ENCODE peak calls at places on chromosomes 6 and 20, in ten cellular contexts. One of them, this sample, is unnamed.
A peak's percentile ranks its signal among the peaks of the same experiment; 100 is the strongest.

GRCh38 chr6:84791233-84791632 is 26.8 kb upstream of the TBX18 start:
- DNase-seq in heart right ventricle: no peak
- DNase-seq in stimulated activated naive B cell treated with anti-CD40 and anti-IgM and Interleukin-4, amounts not matched to agents 10 μg/mL and 1 μg/mL and 100 μg/mL, for 72 hours: no peak
- DNase-seq in fibroblast of the conjunctiva: no peak
- DNase-seq in effector CD8-positive, alpha-beta T cell: no peak
- DNase-seq in T follicular helper cell: no peak
- DNase-seq in kidney glomerular epithelial cell: no peak
- DNase-seq in astrocyte of the cerebellum: no peak
- DNase-seq in naive thymus-derived CD8-positive, alpha-beta T cell: no peak
- DNase-seq in stimulated activated CD4-positive, alpha-beta T cell treated with anti-CD3 and anti-CD28 coated beads, TNF-alpha, amount 100 ng/mL, for 48 hours: no peak
- DNase-seq in this sample: no peak

GRCh38 chr20:5638023-5638422 is 112.2 kb upstream of the SHLD1 start:
- DNase-seq in kidney glomerular epithelial cell: no peak
- DNase-seq in astrocyte of the cerebellum: no peak
- DNase-seq in heart right ventricle: no peak
- DNase-seq in stimulated activated naive B cell treated with anti-CD40 and anti-IgM and Interleukin-4, amounts not matched to agents 10 μg/mL and 1 μg/mL and 100 μg/mL, for 72 hours: no peak
- DNase-seq in stimulated activated CD4-positive, alpha-beta T cell treated with anti-CD3 and anti-CD28 coated beads, TNF-alpha, amount 100 ng/mL, for 48 hours: no peak
- DNase-seq in naive thymus-derived CD8-positive, alpha-beta T cell: no peak
- DNase-seq in T follicular helper cell: no peak
- DNase-seq in effector CD8-positive, alpha-beta T cell: no peak
- DNase-seq in fibroblast of the conjunctiva: no peak
- DNase-seq in this sample: no peak

GRCh38 chr20:14992961-14993360 is 655.5 kb upstream of the FLRT3 start:
- DNase-seq in heart right ventricle: no peak
- DNase-seq in kidney glomerular epithelial cell: no peak
- DNase-seq in naive thymus-derived CD8-positive, alpha-beta T cell: no peak
- DNase-seq in fibroblast of the conjunctiva: peak; percentile 36
- DNase-seq in effector CD8-positive, alpha-beta T cell: no peak
- DNase-seq in astrocyte of the cerebellum: no peak
- DNase-seq in stimulated activated naive B cell treated with anti-CD40 and anti-IgM and Interleukin-4, amounts not matched to agents 10 μg/mL and 1 μg/mL and 100 μg/mL, for 72 hours: no peak
- DNase-seq in T follicular helper cell: no peak
- DNase-seq in stimulated activated CD4-positive, alpha-beta T cell treated with anti-CD3 and anti-CD28 coated beads, TNF-alpha, amount 100 ng/mL, for 48 hours: no peak
- DNase-seq in this sample: no peak

GRCh38 chr6:169266746-169267629 is 13.3 kb upstream of the THBS2 start:
- DNase-seq in T follicular helper cell: no peak
- DNase-seq in effector CD8-positive, alpha-beta T cell: no peak
- DNase-seq in astrocyte of the cerebellum: no peak
- DNase-seq in heart right ventricle: no peak
- DNase-seq in stimulated activated naive B cell treated with anti-CD40 and anti-IgM and Interleukin-4, amounts not matched to agents 10 μg/mL and 1 μg/mL and 100 μg/mL, for 72 hours: no peak
- DNase-seq in kidney glomerular epithelial cell: no peak
- DNase-seq in naive thymus-derived CD8-positive, alpha-beta T cell: no peak
- DNase-seq in fibroblast of the conjunctiva: no peak
- DNase-seq in stimulated activated CD4-positive, alpha-beta T cell treated with anti-CD3 and anti-CD28 coated beads, TNF-alpha, amount 100 ng/mL, for 48 hours: no peak
- DNase-seq in this sample: no peak

GRCh38 chr6:82114748-82115147 is 132.8 kb downstream of the IBTK start:
- DNase-seq in T follicular helper cell: no peak
- DNase-seq in kidney glomerular epithelial cell: no peak
- DNase-seq in fibroblast of the conjunctiva: no peak
- DNase-seq in astrocyte of the cerebellum: no peak
- DNase-seq in naive thymus-derived CD8-positive, alpha-beta T cell: no peak
- DNase-seq in stimulated activated CD4-positive, alpha-beta T cell treated with anti-CD3 and anti-CD28 coated beads, TNF-alpha, amount 100 ng/mL, for 48 hours: no peak
- DNase-seq in heart right ventricle: no peak
- DNase-seq in stimulated activated naive B cell treated with anti-CD40 and anti-IgM and Interleukin-4, amounts not matched to agents 10 μg/mL and 1 μg/mL and 100 μg/mL, for 72 hours: no peak
- DNase-seq in effector CD8-positive, alpha-beta T cell: no peak
- DNase-seq in this sample: no peak

GRCh38 chr6:4805553-4806307 is 29.5 kb downstream of the CDYL start:
- DNase-seq in astrocyte of the cerebellum: no peak
- DNase-seq in effector CD8-positive, alpha-beta T cell: no peak
- DNase-seq in T follicular helper cell: no peak
- DNase-seq in stimulated activated naive B cell treated with anti-CD40 and anti-IgM and Interleukin-4, amounts not matched to agents 10 μg/mL and 1 μg/mL and 100 μg/mL, for 72 hours: no peak
- DNase-seq in naive thymus-derived CD8-positive, alpha-beta T cell: no peak
- DNase-seq in fibroblast of the conjunctiva: no peak
- DNase-seq in stimulated activated CD4-positive, alpha-beta T cell treated with anti-CD3 and anti-CD28 coated beads, TNF-alpha, amount 100 ng/mL, for 48 hours: no peak
- DNase-seq in kidney glomerular epithelial cell: peak; percentile 45
- DNase-seq in heart right ventricle: peak; percentile 40
- DNase-seq in this sample: peak; percentile 46

GRCh38 chr6:15993716-15994228 is 135.1 kb upstream of the MYLIP start:
- DNase-seq in naive thymus-derived CD8-positive, alpha-beta T cell: no peak
- DNase-seq in kidney glomerular epithelial cell: no peak
- DNase-seq in fibroblast of the conjunctiva: no peak
- DNase-seq in effector CD8-positive, alpha-beta T cell: no peak
- DNase-seq in heart right ventricle: no peak
- DNase-seq in stimulated activated naive B cell treated with anti-CD40 and anti-IgM and Interleukin-4, amounts not matched to agents 10 μg/mL and 1 μg/mL and 100 μg/mL, for 72 hours: no peak
- DNase-seq in T follicular helper cell: no peak
- DNase-seq in stimulated activated CD4-positive, alpha-beta T cell treated with anti-CD3 and anti-CD28 coated beads, TNF-alpha, amount 100 ng/mL, for 48 hours: no peak
- DNase-seq in astrocyte of the cerebellum: no peak
- DNase-seq in this sample: peak; percentile 75

GRCh38 chr6:111874030-111874425 is 776 bp upstream of the FYN start:
- DNase-seq in effector CD8-positive, alpha-beta T cell: peak; percentile 56
- DNase-seq in kidney glomerular epithelial cell: no peak
- DNase-seq in fibroblast of the conjunctiva: no peak
- DNase-seq in T follicular helper cell: peak; percentile 61
- DNase-seq in stimulated activated naive B cell treated with anti-CD40 and anti-IgM and Interleukin-4, amounts not matched to agents 10 μg/mL and 1 μg/mL and 100 μg/mL, for 72 hours: peak; percentile 12
- DNase-seq in astrocyte of the cerebellum: no peak
- DNase-seq in naive thymus-derived CD8-positive, alpha-beta T cell: peak; percentile 75
- DNase-seq in heart right ventricle: no peak
- DNase-seq in stimulated activated CD4-positive, alpha-beta T cell treated with anti-CD3 and anti-CD28 coated beads, TNF-alpha, amount 100 ng/mL, for 48 hours: peak; percentile 77
- DNase-seq in this sample: no peak

GRCh38 chr6:111573118-111573883 is 32.4 kb downstream of the TRAF3IP2 start:
- DNase-seq in stimulated activated naive B cell treated with anti-CD40 and anti-IgM and Interleukin-4, amounts not matched to agents 10 μg/mL and 1 μg/mL and 100 μg/mL, for 72 hours: no peak
- DNase-seq in effector CD8-positive, alpha-beta T cell: no peak
- DNase-seq in heart right ventricle: no peak
- DNase-seq in T follicular helper cell: no peak
- DNase-seq in fibroblast of the conjunctiva: no peak
- DNase-seq in naive thymus-derived CD8-positive, alpha-beta T cell: no peak
- DNase-seq in astrocyte of the cerebellum: peak; percentile 56
- DNase-seq in stimulated activated CD4-positive, alpha-beta T cell treated with anti-CD3 and anti-CD28 coated beads, TNF-alpha, amount 100 ng/mL, for 48 hours: no peak
- DNase-seq in kidney glomerular epithelial cell: peak; percentile 21
- DNase-seq in this sample: no peak

GRCh38 chr6:27720607-27721580 is 191.3 kb downstream of the OR2B2 start:
- DNase-seq in stimulated activated naive B cell treated with anti-CD40 and anti-IgM and Interleukin-4, amounts not matched to agents 10 μg/mL and 1 μg/mL and 100 μg/mL, for 72 hours: no peak
- DNase-seq in stimulated activated CD4-positive, alpha-beta T cell treated with anti-CD3 and anti-CD28 coated beads, TNF-alpha, amount 100 ng/mL, for 48 hours: no peak
- DNase-seq in heart right ventricle: no peak
- DNase-seq in naive thymus-derived CD8-positive, alpha-beta T cell: no peak
- DNase-seq in effector CD8-positive, alpha-beta T cell: no peak
- DNase-seq in fibroblast of the conjunctiva: peak; percentile 33
- DNase-seq in kidney glomerular epithelial cell: peak; percentile 16
- DNase-seq in astrocyte of the cerebellum: no peak
- DNase-seq in T follicular helper cell: no peak
- DNase-seq in this sample: peak; percentile 63

GRCh38 chr6:18154507-18155272 is at the start of gene TPMT:
- DNase-seq in kidney glomerular epithelial cell: peak; percentile 56
- DNase-seq in heart right ventricle: peak; percentile 99
- DNase-seq in T follicular helper cell: no peak
- DNase-seq in naive thymus-derived CD8-positive, alpha-beta T cell: no peak
- DNase-seq in stimulated activated naive B cell treated with anti-CD40 and anti-IgM and Interleukin-4, amounts not matched to agents 10 μg/mL and 1 μg/mL and 100 μg/mL, for 72 hours: no peak
- DNase-seq in effector CD8-positive, alpha-beta T cell: no peak
- DNase-seq in astrocyte of the cerebellum: no peak
- DNase-seq in fibroblast of the conjunctiva: no peak
- DNase-seq in stimulated activated CD4-positive, alpha-beta T cell treated with anti-CD3 and anti-CD28 coated beads, TNF-alpha, amount 100 ng/mL, for 48 hours: no peak
- DNase-seq in this sample: peak; percentile 31

GRCh38 chr6:159691133-159691962 is 1.7 kb downstream of the SOD2 start:
- DNase-seq in naive thymus-derived CD8-positive, alpha-beta T cell: peak; percentile 26
- DNase-seq in heart right ventricle: no peak
- DNase-seq in stimulated activated CD4-positive, alpha-beta T cell treated with anti-CD3 and anti-CD28 coated beads, TNF-alpha, amount 100 ng/mL, for 48 hours: no peak
- DNase-seq in kidney glomerular epithelial cell: peak; percentile 91
- DNase-seq in T follicular helper cell: no peak
- DNase-seq in effector CD8-positive, alpha-beta T cell: no peak
- DNase-seq in fibroblast of the conjunctiva: peak; percentile 81
- DNase-seq in astrocyte of the cerebellum: peak; percentile 65
- DNase-seq in stimulated activated naive B cell treated with anti-CD40 and anti-IgM and Interleukin-4, amounts not matched to agents 10 μg/mL and 1 μg/mL and 100 μg/mL, for 72 hours: no peak
- DNase-seq in this sample: peak; percentile 68